ENCODE peak calls at places on chromosome 9, in five cellular contexts. Q is stimulated activated CD4-positive, alpha-beta T cell treated with anti-CD3 and anti-CD28 coated beads, Interleukin-2, amount 100 ng/mL, for 48 hours; M is H4; E is activated CD8-positive, alpha-beta memory T cell treated with anti-CD3 and anti-CD28 coated beads, Interleukin-2, amount 50 U/mL, for 48 hours; N is NCI-H69. G is an unnamed sample.

GRCh38 chr9:1732670-1733069 is 282.5 kb upstream of the SMARCA2 start:
- DNase-seq in Q (no peak), M (no peak), E (no peak), N (no peak), G (no peak)

GRCh38 chr9:121622842-121623203 is 28.6 kb upstream of the DAB2IP start:
- DNase-seq in Q (no peak), M (no peak), E (no peak), N (no peak), G (no peak)

GRCh38 chr9:18250051-18250450 is 223.9 kb upstream of the ADAMTSL1 start:
- DNase-seq in Q (no peak), M (no peak), E (no peak), N (no peak), G (no peak)

GRCh38 chr9:74861773-74862172 is 25.9 kb downstream of the TRPM6 start:
- DNase-seq in Q (no peak), M (peak), E (no peak), N (no peak), G (no peak)

GRCh38 chr9:68949271-68950000 is 64.5 kb downstream of the PRKACG start:
- DNase-seq in Q (no peak), M (no peak), E (no peak), N (no peak), G (no peak)

GRCh38 chr9:20022410-20022809 is 233.6 kb upstream of the SLC24A2 start:
- DNase-seq in Q (no peak), M (no peak), E (no peak), N (no peak), G (no peak)

GRCh38 chr9:93083592-93084470 is 12.2 kb upstream of the CARD19 start:
- DNase-seq in Q (no peak), M (no peak), E (peak), N (no peak), G (no peak)

GRCh38 chr9:113299800-113300292 is 3.3 kb downstream of the RNF183 start:
- DNase-seq in Q (no peak), M (peak), E (no peak), N (peak), G (no peak)

GRCh38 chr9:17837931-17838330 is 259.1 kb downstream of the SH3GL2 start:
- DNase-seq in Q (no peak), M (no peak), E (no peak), N (peak), G (no peak)

GRCh38 chr9:70111042-70111602 is 67.5 kb downstream of the MAMDC2 start:
- DNase-seq in Q (peak), M (peak), E (peak), N (peak), G (peak)

GRCh38 chr9:27344776-27345175 is 47.8 kb upstream of the EQTN start:
- DNase-seq in Q (no peak), M (no peak), E (no peak), N (no peak), G (no peak)

GRCh38 chr9:90956026-90956810 is 154.6 kb downstream of the SYK start:
- DNase-seq in Q (no peak), M (no peak), E (no peak), N (no peak), G (no peak)

GRCh38 chr9:127714916-127715442 is 484 bp downstream of the PTRH1 start:
- DNase-seq in Q (no peak), M (no peak), E (peak), N (peak), G (no peak)

GRCh38 chr9:99778308-99778707 is 43.4 kb upstream of the NR4A3 start:
- DNase-seq in Q (peak), M (peak), E (no peak), N (peak), G (peak)

GRCh38 chr9:98329281-98329680 is 73.8 kb upstream of the TBC1D2 start:
- DNase-seq in Q (no peak), M (no peak), E (no peak), N (no peak), G (no peak)

GRCh38 chr9:101269596-101270324 is 115.0 kb downstream of the BAAT start:
- DNase-seq in Q (no peak), M (no peak), E (no peak), N (no peak), G (no peak)

GRCh38 chr9:133371261-133371711 is 4.6 kb downstream of the SURF4 start:
- DNase-seq in Q (peak), M (no peak), E (peak), N (no peak), G (no peak)

GRCh38 chr9:107486674-107487520 is 2.7 kb downstream of the KLF4 start:
- DNase-seq in Q (no peak), M (no peak), E (no peak), N (peak), G (no peak)

GRCh38 chr9:109604788-109605187 is 106.7 kb upstream of the PTPN3 start:
- DNase-seq in Q (no peak), M (no peak), E (no peak), N (peak), G (no peak)

GRCh38 chr9:126607086-126607485 is 6.6 kb upstream of the LMX1B start:
- DNase-seq in Q (no peak), M (no peak), E (no peak), N (no peak), G (no peak)

GRCh38 chr9:10112070-10112469 is 500.7 kb downstream of the PTPRD start:
- DNase-seq in Q (no peak), M (no peak), E (no peak), N (peak), G (no peak)

GRCh38 chr9:124270504-124271335 is 13.0 kb downstream of the NEK6 start:
- DNase-seq in Q (no peak), M (no peak), E (no peak), N (peak), G (no peak)

GRCh38 chr9:89593776-89594427 is 10.9 kb upstream of the GADD45G start:
- DNase-seq in Q (peak), M (peak), E (peak), N (peak), G (no peak)

GRCh38 chr9:111027798-111028197 is 10.5 kb downstream of the LPAR1 start:
- DNase-seq in Q (no peak), M (no peak), E (no peak), N (no peak), G (no peak)

GRCh38 chr9:107423540-107423939 is 66.0 kb downstream of the KLF4 start:
- DNase-seq in Q (no peak), M (no peak), E (no peak), N (no peak), G (no peak)

GRCh38 chr9:137162505-137163100 is 7.2 kb downstream of the LRRC26 start:
- DNase-seq in Q (no peak), M (no peak), E (no peak), N (peak), G (no peak)

GRCh38 chr9:94945191-94946144 is 219.0 kb downstream of the AOPEP start:
- DNase-seq in Q (no peak), M (peak), E (no peak), N (peak), G (peak)